ENCODE peak calls at places on chromosomes 4 and X, in ten cellular contexts. Y, O, A, G, T, U, Q, B, L and F are unnamed samples.

GRCh38 chr4:173511787-173512361 is 18.2 kb downstream of the HAND2 start:
- DNase-seq in U (no peak), A (no peak), Q (no peak), L (no peak), G (no peak), B (no peak), Y (peak; percentile 2), O (no peak), T (no peak), F (no peak)

GRCh38 chr4:93748380-93748779 is 80.2 kb upstream of the ATOH1 start:
- DNase-seq in Y (no peak), Q (no peak), A (no peak), T (no peak), B (no peak), L (no peak), G (no peak), U (no peak), O (no peak), F (no peak)

GRCh38 chr4:121777625-121778024 is 12.7 kb upstream of the SMIM43 start:
- DNase-seq in U (no peak), T (no peak), Q (no peak), Y (no peak), A (no peak), O (no peak), L (no peak), B (no peak), G (no peak), F (no peak)

GRCh38 chrX:46574337-46574940 is 874 bp downstream of the CHST7 start:
- DNase-seq in T (no peak), B (no peak), Q (no peak), Y (no peak), U (no peak), L (no peak), O (peak; percentile 82), G (no peak), A (no peak), F (peak; percentile 79)

GRCh38 chrX:10120828-10121227 is 35.9 kb upstream of the CLCN4 start:
- DNase-seq in T (no peak), L (no peak), U (no peak), O (no peak), A (no peak), Q (no peak), B (no peak), Y (no peak), G (no peak), F (no peak)

GRCh38 chr4:6087669-6088068 is 69.4 kb upstream of the C4orf50 start:
- DNase-seq in U (peak; percentile 42), Y (peak; percentile 76), O (no peak), Q (no peak), T (no peak), B (peak; percentile 61), G (no peak), A (peak; percentile 11), L (peak; percentile 31), F (no peak)

GRCh38 chr4:32022071-32022470 is 1301.9 kb downstream of the PCDH7 start:
- DNase-seq in T (no peak), G (no peak), Q (no peak), U (no peak), L (no peak), A (no peak), O (no peak), Y (no peak), B (no peak), F (no peak)

GRCh38 chr4:140326395-140326993 is 47.0 kb upstream of the SCOC start:
- DNase-seq in B (peak; percentile 66), Y (peak; percentile 64), Q (no peak), O (no peak), A (peak; percentile 28), U (no peak), L (no peak), G (no peak), T (no peak), F (no peak)

GRCh38 chr4:76090241-76090691 is 15.8 kb downstream of the ART3 start:
- DNase-seq in T (peak; percentile 67), B (no peak), O (no peak), G (no peak), A (peak; percentile 16), U (no peak), L (peak; percentile 59), Q (no peak), Y (peak; percentile 34), F (no peak)

GRCh38 chr4:89814362-89814761 is 22.6 kb downstream of the SNCA start:
- DNase-seq in O (no peak), U (no peak), Y (no peak), L (no peak), G (no peak), B (no peak), Q (no peak), A (no peak), T (no peak), F (no peak)

GRCh38 chr4:791201-791865 is 34.6 kb downstream of the CPLX1 start:
- DNase-seq in Y (no peak), G (no peak), O (peak; percentile 73), L (no peak), T (no peak), U (no peak), Q (no peak), B (no peak), A (no peak), F (no peak)

GRCh38 chr4:119564106-119564505 is 64.5 kb downstream of the PDE5A start:
- DNase-seq in O (no peak), G (no peak), L (no peak), B (no peak), U (no peak), Q (no peak), T (no peak), Y (no peak), A (no peak), F (no peak)

GRCh38 chr4:132299866-132300265 is 849.2 kb upstream of the PCDH10 start:
- DNase-seq in G (no peak), B (no peak), U (no peak), Q (no peak), L (no peak), O (no peak), T (no peak), Y (no peak), A (no peak), F (no peak)

GRCh38 chr4:40672528-40673522 is 43.2 kb upstream of the RBM47 start:
- DNase-seq in O (no peak), T (peak; percentile 83), G (no peak), L (no peak), B (no peak), Q (no peak), Y (peak; percentile 81), U (peak; percentile 79), A (peak; percentile 10), F (no peak)

GRCh38 chrX:19839770-19840254 is 47.6 kb downstream of the SH3KBP1 start:
- DNase-seq in L (no peak), T (no peak), O (no peak), G (no peak), Y (no peak), A (no peak), U (no peak), B (no peak), Q (no peak), F (no peak)

GRCh38 chr4:15920723-15921591 is 17.6 kb downstream of the FGFBP1 start:
- DNase-seq in Q (no peak), A (no peak), T (peak; percentile 93), G (peak; percentile 79), B (peak; percentile 22), O (peak; percentile 70), Y (peak; percentile 54), U (no peak), L (peak; percentile 12), F (peak; percentile 88)
- H3K4me1 ChIP-seq in Q (no peaks in the 10 kb centered on the region), A (no peaks in the 10 kb centered on the region), T (peaks cover 59% of the 10 kb centered on the region), G (no peaks in the 10 kb centered on the region), B (no peaks in the 10 kb centered on the region), O (no peaks in the 10 kb centered on the region), Y (no peaks in the 10 kb centered on the region), U (no peaks in the 10 kb centered on the region), L (no peaks in the 10 kb centered on the region), F (no peaks in the 10 kb centered on the region)

DNA sequence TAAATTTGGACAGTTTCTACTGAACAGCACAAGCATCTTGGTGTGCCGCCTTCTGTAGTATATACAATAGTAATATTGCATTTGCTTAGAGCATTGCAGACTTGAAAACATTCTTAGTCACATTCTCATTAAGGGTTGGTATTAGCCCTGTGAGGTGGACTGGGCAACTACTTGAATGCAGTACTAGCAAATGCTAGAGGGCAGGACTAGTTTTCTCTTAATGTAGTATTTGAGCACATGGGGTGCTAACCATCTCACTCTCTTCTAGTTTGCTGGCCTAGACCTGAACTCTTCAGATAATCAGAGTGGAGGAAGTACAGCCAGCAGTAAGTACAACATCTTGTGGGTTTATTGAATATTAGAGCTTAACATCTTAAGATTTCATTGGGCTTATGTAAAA is 3.2 kb downstream of the DDX3X start:
- DNase-seq in Y (no peak), A (no peak), Q (no peak), O (no peak), B (no peak), T (no peak), G (no peak), L (no peak), U (no peak), F (no peak)
- H3K4me1 ChIP-seq in Y (peaks cover 6% of the 10 kb centered on the region), A (peaks cover 64% of the 10 kb centered on the region), Q (no peaks in the 10 kb centered on the region), O (peaks cover 36% of the 10 kb centered on the region), B (peaks cover 15% of the 10 kb centered on the region), T (peaks cover 22% of the 10 kb centered on the region), G (peaks cover 13% of the 10 kb centered on the region), L (no peaks in the 10 kb centered on the region), U (peaks cover 2% of the 10 kb centered on the region), F (peaks cover 2% of the 10 kb centered on the region)

DNA sequence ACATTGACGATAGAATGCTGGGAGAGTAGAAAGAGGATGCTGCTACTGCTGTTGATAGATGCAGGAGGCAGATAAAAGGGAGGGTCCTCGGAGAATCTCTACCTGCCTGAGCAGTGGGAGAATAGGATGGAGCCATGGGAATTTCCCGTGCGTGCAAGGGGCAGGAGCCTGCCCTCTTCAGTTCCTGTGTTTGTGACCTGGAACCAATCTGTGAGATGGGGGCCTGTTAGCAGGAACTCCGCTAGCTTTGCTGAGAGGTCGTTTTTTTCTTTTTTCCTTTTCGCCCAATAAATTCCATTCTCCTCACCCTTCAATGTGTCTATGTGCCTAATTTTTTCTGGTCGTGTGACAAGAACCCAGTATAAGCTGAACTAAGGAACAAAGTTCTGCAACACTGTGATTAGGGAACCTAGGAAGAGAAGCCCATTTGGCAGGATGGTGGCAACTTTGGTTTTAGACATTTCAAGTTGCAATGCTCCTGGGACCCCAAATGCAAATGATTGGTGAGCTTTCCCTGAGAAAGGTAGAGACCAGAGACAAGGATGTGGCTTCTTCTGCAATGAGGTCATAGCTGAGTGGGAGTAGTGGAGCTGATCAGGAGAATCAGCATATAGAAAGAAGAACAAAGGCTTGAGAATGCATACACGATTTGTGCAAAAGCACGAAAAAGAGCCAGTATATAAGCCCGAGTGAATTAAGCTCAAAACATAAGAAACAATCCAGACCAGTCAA is 23.9 kb downstream of the SLC39A8 start:
- DNase-seq in T (no peak), Y (no peak), L (no peak), Q (no peak), B (no peak), U (no peak), A (no peak), O (no peak), G (no peak), F (no peak)
- H3K4me1 ChIP-seq in T (no peaks in the 10 kb centered on the region), Y (peaks cover 5% of the 10 kb centered on the region), L (no peaks in the 10 kb centered on the region), Q (no peaks in the 10 kb centered on the region), B (no peaks in the 10 kb centered on the region), U (peaks cover 5% of the 10 kb centered on the region), A (peaks cover 13% of the 10 kb centered on the region), O (peaks cover 30% of the 10 kb centered on the region), G (no peaks in the 10 kb centered on the region), F (peaks cover 2% of the 10 kb centered on the region)

DNA sequence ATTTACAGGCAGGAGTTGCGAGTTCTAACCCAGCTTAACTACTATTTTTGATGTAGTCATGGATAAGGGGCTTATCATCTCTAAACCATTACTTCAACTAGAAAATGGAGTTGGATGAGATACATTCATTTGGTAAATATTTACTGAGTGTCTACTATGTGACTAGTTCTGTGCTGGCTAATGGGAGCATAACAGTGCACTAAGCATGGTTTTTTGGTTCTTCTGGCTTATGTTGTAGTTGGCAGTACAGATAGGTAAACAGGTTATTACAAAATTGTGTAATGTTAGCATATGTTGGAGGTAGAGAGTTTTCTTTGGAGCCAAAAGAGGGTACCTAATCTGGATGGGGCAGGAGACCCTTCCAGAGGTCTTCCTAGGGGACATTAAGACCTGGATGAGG is 25.8 kb upstream of the PI4K2B start:
- DNase-seq in O (no peak), Q (no peak), B (no peak), L (no peak), U (no peak), Y (no peak), T (no peak), G (no peak), A (no peak), F (no peak)
- H3K4me1 ChIP-seq in O (no peaks in the 10 kb centered on the region), Q (no peaks in the 10 kb centered on the region), B (peaks cover 12% of the 10 kb centered on the region), L (no peaks in the 10 kb centered on the region), U (no peaks in the 10 kb centered on the region), Y (peaks cover 1% of the 10 kb centered on the region), T (no peaks in the 10 kb centered on the region), G (no peaks in the 10 kb centered on the region), A (no peaks in the 10 kb centered on the region), F (no peaks in the 10 kb centered on the region)